ENCODE peak calls at places on chromosomes 12 and 14, in seven cellular contexts. R is NCI-H1105 treated with DMSO at 0.1 percent for 48 hours, P is M059J, Z is A549, T is Right ventricle myocardium superior, Y is HEK293T, B is Calu3. S is an unnamed sample.

GRCh38 chr12:93192878-93193277 is 184.8 kb upstream of the NUDT4 start:
- DNase-seq in Z (no peak), B (no peak), R (no peak), T (no peak), Y (no peak), P (no peak), S (no peak)

GRCh38 chr12:1605129-1606020 is 11.0 kb upstream of the FBXL14 start:
- DNase-seq in R (peak; percentile 80), P (peak; percentile 89), B (peak; percentile 72), T (peak; percentile 78), Y (peak; percentile 79), Z (peak; percentile 86), S (peak; percentile 66)

GRCh38 chr12:58455146-58455545 is 465.2 kb downstream of the LRIG3 start:
- DNase-seq in Z (no peak), P (no peak), B (no peak), R (no peak), Y (no peak), T (no peak), S (no peak)

GRCh38 chr14:61364243-61364642 is 42.9 kb downstream of the PRKCH start:
- DNase-seq in Z (no peak), Y (no peak), B (no peak), R (no peak), P (no peak), T (no peak), S (no peak)

GRCh38 chr12:65602579-65603295 is 221.5 kb upstream of the HMGA2 start:
- DNase-seq in P (peak; percentile 89), Z (peak; percentile 87), Y (peak; percentile 80), R (peak; percentile 39), T (peak; percentile 75), B (peak; percentile 93), S (peak; percentile 75)

GRCh38 chr12:108839011-108839889 is 18.1 kb downstream of the SSH1 start:
- DNase-seq in Z (no peak), P (peak; percentile 97), T (peak; percentile 68), R (no peak), B (no peak), Y (no peak), S (peak; percentile 51)

GRCh38 chr12:47715393-47715876 is 9.6 kb upstream of the RPAP3 start:
- DNase-seq in Y (peak; percentile 71), P (peak; percentile 77), Z (peak; percentile 76), T (peak; percentile 75), R (peak; percentile 81), B (peak; percentile 61), S (peak; percentile 74)

GRCh38 chr12:52307836-52308806 is 13.1 kb downstream of the KRT83 start:
- DNase-seq in Z (no peak), B (peak; percentile 75), P (peak; percentile 59), T (peak; percentile 69), R (no peak), Y (peak; percentile 80), S (peak; percentile 35)

GRCh38 chr12:111434680-111435338 is 29.1 kb downstream of the SH2B3 start:
- DNase-seq in Y (no peak), P (peak; percentile 73), T (peak; percentile 79), Z (no peak), R (no peak), B (no peak), S (peak; percentile 76)

GRCh38 chr12:2262449-2262848 is 209.7 kb downstream of the CACNA1C start:
- DNase-seq in R (no peak), Z (no peak), P (no peak), B (no peak), T (no peak), Y (no peak), S (no peak)

GRCh38 chr14:49960453-49960852 is 67.6 kb downstream of the ARF6 start:
- DNase-seq in P (no peak), R (no peak), Z (no peak), B (no peak), T (no peak), Y (no peak), S (no peak)

GRCh38 chr12:64532734-64533351 is 77.5 kb upstream of the RASSF3 start:
- DNase-seq in P (no peak), R (no peak), B (no peak), Y (no peak), T (no peak), Z (no peak), S (no peak)

GRCh38 chr14:100755649-100756048 is 29.0 kb downstream of the DLK1 start:
- DNase-seq in P (peak; percentile 55), Z (no peak), T (no peak), Y (no peak), R (no peak), B (no peak), S (no peak)

GRCh38 chr12:124516850-124517249 is 50.6 kb downstream of the NCOR2 start:
- DNase-seq in T (no peak), P (no peak), B (no peak), Z (no peak), Y (no peak), R (no peak), S (no peak)

GRCh38 chr14:23365353-23366162 is 586 bp upstream of the EFS start:
- DNase-seq in Y (no peak), R (no peak), T (no peak), B (peak; percentile 43), P (no peak), Z (no peak), S (no peak)

GRCh38 chr14:37172024-37172869 is at the start of gene SLC25A21:
- DNase-seq in R (peak; percentile 90), Z (peak; percentile 90), B (peak; percentile 84), Y (peak; percentile 85), P (no peak), T (peak; percentile 81), S (peak; percentile 71)

GRCh38 chr14:67269338-67270060 is 28.3 kb downstream of the PALS1 start:
- DNase-seq in B (no peak), P (peak; percentile 65), R (no peak), Z (no peak), Y (no peak), T (no peak), S (no peak)

GRCh38 chr14:52015411-52016030 is 26.2 kb downstream of the RTRAF start:
- DNase-seq in P (peak; percentile 32), Y (peak; percentile 23), R (peak; percentile 23), B (no peak), T (peak; percentile 60), Z (peak; percentile 6), S (no peak)

GRCh38 chr14:104461676-104462443 is 117.7 kb upstream of the C14orf180 start:
- DNase-seq in P (no peak), Z (no peak), R (peak; percentile 23), B (no peak), T (no peak), Y (peak; percentile 40), S (no peak)

GRCh38 chr12:32002848-32003493 is 43.8 kb downstream of the RESF1 start:
- DNase-seq in Y (no peak), B (no peak), T (no peak), P (no peak), Z (no peak), R (no peak), S (no peak)

GRCh38 chr14:64721391-64721791 is 17.2 kb downstream of the PLEKHG3 start:
- DNase-seq in Y (no peak), R (no peak), P (peak; percentile 93), B (no peak), T (peak; percentile 67), Z (no peak), S (no peak)

GRCh38 chr14:74733241-74733640 is 20.3 kb downstream of the FCF1 start:
- DNase-seq in Y (no peak), Z (no peak), B (no peak), T (no peak), P (no peak), R (no peak), S (no peak)

GRCh38 chr12:66636771-66637170 is 42.1 kb downstream of the GRIP1 start:
- DNase-seq in R (no peak), T (peak; percentile 56), Y (peak; percentile 25), Z (no peak), B (no peak), P (no peak), S (peak; percentile 38)

GRCh38 chr14:80152763-80153162 is 58.5 kb downstream of the DIO2 start:
- DNase-seq in R (no peak), T (no peak), Z (no peak), B (no peak), Y (no peak), P (no peak), S (no peak)

GRCh38 chr14:61461808-61462275 is 140.5 kb downstream of the PRKCH start:
- DNase-seq in Z (peak; percentile 73), B (peak; percentile 50), R (peak; percentile 71), Y (peak; percentile 67), T (no peak), P (peak; percentile 79), S (no peak)